ENCODE peak calls at places on chromosomes 16 and 17, in six cellular contexts. T is mucosa of gallbladder, Y is bronchial epithelial cell, X is hypothalamus, H is GM19239, Q is ascending aorta. Z is an unnamed sample.

GRCh38 chr17:48048321-48049140 is at the start of gene NFE2L1:
- DNase-seq in T (peak; percentile 88), Y (peak; percentile 70), X (no peak), H (no peak), Q (peak; percentile 69), Z (peak; percentile 74)

GRCh38 chr16:17803625-17804410 is 333.1 kb upstream of the XYLT1 start:
- DNase-seq in T (no peak), Y (no peak), X (no peak), H (no peak), Q (no peak), Z (no peak)

GRCh38 chr16:46859719-46860152 is 24.4 kb upstream of the GPT2 start:
- DNase-seq in T (peak; percentile 28), Y (peak; percentile 95), X (no peak), H (no peak), Q (no peak), Z (no peak)

GRCh38 chr17:72305472-72305871 is 184.7 kb downstream of the SOX9 start:
- DNase-seq in T (no peak), Y (no peak), X (no peak), H (no peak), Q (no peak), Z (no peak)

GRCh38 chr16:77359065-77359502 is 75.8 kb downstream of the ADAMTS18 start:
- DNase-seq in T (no peak), Y (peak; percentile 87), X (no peak), H (no peak), Q (no peak), Z (no peak)

GRCh38 chr17:45705123-45706009 is 78.8 kb upstream of the CRHR1 start:
- DNase-seq in T (no peak), Y (peak; percentile 99), X (no peak), H (no peak), Q (no peak), Z (no peak)

GRCh38 chr17:17360087-17360730 is 57.0 kb downstream of the NT5M start:
- DNase-seq in T (no peak), Y (no peak), X (no peak), H (no peak), Q (no peak), Z (no peak)

GRCh38 chr17:64982139-64982802 is 63.0 kb upstream of the LRRC37A3 start:
- DNase-seq in T (no peak), Y (no peak), X (no peak), H (no peak), Q (no peak), Z (no peak)

GRCh38 chr17:2033128-2033527 is 3.2 kb downstream of the DPH1 start:
- DNase-seq in T (no peak), Y (no peak), X (no peak), H (no peak), Q (no peak), Z (no peak)

GRCh38 chr17:69342896-69343644 is 16.1 kb upstream of the ABCA5 start:
- DNase-seq in T (no peak), Y (no peak), X (no peak), H (no peak), Q (no peak), Z (no peak)

GRCh38 chr16:22190169-22191088 is 15.6 kb upstream of the EEF2K start:
- DNase-seq in T (peak; percentile 100), Y (peak; percentile 96), X (peak; percentile 99), H (peak; percentile 67), Q (peak; percentile 99), Z (peak; percentile 100)